ENCODE peak calls at places on chromosomes 3 and 15, in eight cellular contexts. D, A, T, V, F, B, L and Q are unnamed samples.

GRCh38 chr15:39286706-39287105 is 294.2 kb upstream of the THBS1 start:
- DNase-seq in D (no peak), A (peak; percentile 41), V (no peak), L (no peak), T (no peak), B (no peak), F (no peak), Q (no peak)

GRCh38 chr15:63402498-63403253 is 21.0 kb upstream of the CA12 start:
- DNase-seq in B (no peak), A (peak; percentile 73), T (peak; percentile 30), L (no peak), V (peak; percentile 34), D (no peak), F (no peak), Q (peak; percentile 51)

GRCh38 chr15:50256188-50257041 is 9.1 kb downstream of the HDC start:
- DNase-seq in T (no peak), B (no peak), A (peak; percentile 84), V (no peak), L (no peak), F (no peak), D (no peak), Q (no peak)

GRCh38 chr15:92958105-92958504 is 58.0 kb downstream of the CHD2 start:
- DNase-seq in A (no peak), D (no peak), F (no peak), L (no peak), B (no peak), V (no peak), T (no peak), Q (peak; percentile 5)

GRCh38 chr3:130374033-130374432 is 28.6 kb downstream of the COL6A5 start:
- DNase-seq in F (no peak), D (no peak), L (no peak), B (no peak), V (no peak), T (no peak), A (no peak), Q (no peak)

GRCh38 chr3:35648347-35648746 is 9.0 kb downstream of the ARPP21 start:
- DNase-seq in T (no peak), D (no peak), V (no peak), A (peak; percentile 43), L (no peak), B (peak; percentile 68), F (no peak), Q (no peak)

GRCh38 chr15:38461089-38461833 is 7.3 kb downstream of the FAM98B start:
- DNase-seq in V (peak; percentile 32), B (no peak), D (no peak), T (peak; percentile 42), A (peak; percentile 20), L (no peak), F (no peak), Q (no peak)

GRCh38 chr3:184388164-184388935 is 8.5 kb downstream of the CHRD start:
- DNase-seq in V (no peak), T (no peak), L (no peak), B (no peak), F (no peak), A (no peak), D (no peak), Q (no peak)

GRCh38 chr3:187946981-187947380 is 201.7 kb upstream of the BCL6 start:
- DNase-seq in F (no peak), V (no peak), L (no peak), T (no peak), A (no peak), D (no peak), B (no peak), Q (no peak)